ENCODE peak calls at places on chromosomes 11 and 22, in seven cellular contexts. X is GM13976, V is tibial artery, A is AG08396, U is midbrain, L is NAMALWA, D is Calu3. P is an unnamed sample.

GRCh38 chr22:20904008-20904979 is 12.9 kb upstream of the CRKL start:
- DNase-seq in X (no peak), V (no peak), A (peak; percentile 86), U (no peak), L (no peak), D (peak; percentile 36), P (peak; percentile 98)

GRCh38 chr22:36331912-36332622 is 55.7 kb downstream of the MYH9 start:
- DNase-seq in X (peak; percentile 58), V (peak; percentile 88), A (no peak), U (peak; percentile 18), L (peak; percentile 26), D (peak; percentile 68), P (no peak)

GRCh38 chr11:47268448-47269001 is 1.4 kb upstream of the MADD start:
- DNase-seq in X (no peak), V (no peak), A (no peak), U (no peak), L (no peak), D (no peak), P (no peak)

GRCh38 chr11:44858796-44859527 is 91.7 kb downstream of the TP53I11 start:
- DNase-seq in X (no peak), V (no peak), A (no peak), U (no peak), L (no peak), D (no peak), P (no peak)

GRCh38 chr11:134632347-134633119 is 220.5 kb upstream of the B3GAT1 start:
- DNase-seq in X (no peak), V (peak; percentile 50), A (no peak), U (no peak), L (no peak), D (no peak), P (no peak)

GRCh38 chr22:20438066-20438677 is 547 bp upstream of the SCARF2 start:
- DNase-seq in X (no peak), V (peak; percentile 77), A (peak; percentile 69), U (no peak), L (no peak), D (no peak), P (no peak)

GRCh38 chr11:120192831-120193625 is 17.8 kb upstream of the OAF start:
- DNase-seq in X (no peak), V (no peak), A (no peak), U (no peak), L (no peak), D (no peak), P (no peak)

GRCh38 chr11:122861631-122862030 is 20.9 kb upstream of the JHY start:
- DNase-seq in X (no peak), V (no peak), A (no peak), U (no peak), L (no peak), D (peak; percentile 34), P (no peak)

GRCh38 chr11:107859459-107860239 is 1.1 kb upstream of the SLC35F2 start:
- DNase-seq in X (peak; percentile 43), V (peak; percentile 67), A (peak; percentile 38), U (no peak), L (peak; percentile 18), D (peak; percentile 44), P (peak; percentile 38)

GRCh38 chr22:22836635-22837034 is 51.0 kb upstream of the IGLL5 start:
- DNase-seq in X (no peak), V (no peak), A (no peak), U (no peak), L (no peak), D (no peak), P (peak; percentile 86)

GRCh38 chr11:126189109-126189929 is 22.1 kb downstream of the RPUSD4 start:
- DNase-seq in X (peak; percentile 82), V (no peak), A (no peak), U (no peak), L (no peak), D (no peak), P (no peak)

GRCh38 chr22:50194037-50194809 is 6.6 kb upstream of the SELENOO start:
- DNase-seq in X (no peak), V (no peak), A (no peak), U (no peak), L (no peak), D (no peak), P (no peak)

GRCh38 chr11:68688881-68689280 is 4.5 kb downstream of the GAL start:
- DNase-seq in X (no peak), V (no peak), A (no peak), U (no peak), L (no peak), D (no peak), P (no peak)

GRCh38 chr11:19867064-19867463 is 154.4 kb downstream of the NAV2 start:
- DNase-seq in X (no peak), V (no peak), A (no peak), U (no peak), L (no peak), D (no peak), P (no peak)

GRCh38 chr11:68436985-68437926 is 23.3 kb upstream of the PPP6R3 start:
- DNase-seq in X (no peak), V (no peak), A (peak; percentile 93), U (no peak), L (no peak), D (peak; percentile 17), P (no peak)

GRCh38 chr11:69094915-69095290 is 46.2 kb downstream of the TPCN2 start:
- DNase-seq in X (no peak), V (no peak), A (no peak), U (no peak), L (no peak), D (no peak), P (no peak)

GRCh38 chr11:16876840-16877239 is 137.4 kb downstream of the PLEKHA7 start:
- DNase-seq in X (no peak), V (no peak), A (no peak), U (no peak), L (no peak), D (no peak), P (no peak)

GRCh38 chr22:28896611-28897010 is 13.2 kb downstream of the ZNRF3 start:
- DNase-seq in X (no peak), V (no peak), A (no peak), U (no peak), L (no peak), D (no peak), P (no peak)

GRCh38 chr11:72821920-72822799 is 7.9 kb downstream of the ATG16L2 start:
- DNase-seq in X (peak; percentile 94), V (peak; percentile 93), A (peak; percentile 99), U (peak; percentile 89), L (peak; percentile 87), D (peak; percentile 85), P (peak; percentile 96)

GRCh38 chr22:25076281-25076680 is 123.4 kb upstream of the CRYBB3 start:
- DNase-seq in X (no peak), V (no peak), A (no peak), U (no peak), L (no peak), D (no peak), P (no peak)

GRCh38 chr11:101912823-101913284 is 2.0 kb upstream of the CEP126 start:
- DNase-seq in X (no peak), V (no peak), A (no peak), U (no peak), L (no peak), D (no peak), P (no peak)

GRCh38 chr11:131889146-131889577 is 518.7 kb downstream of the NTM start:
- DNase-seq in X (no peak), V (no peak), A (peak; percentile 44), U (no peak), L (no peak), D (no peak), P (peak; percentile 28)

P was measured in trophoblast cell.